ENCODE peak calls at places on chromosomes 1 and 21, in four cellular contexts. A, X, W and R are unnamed samples.

GRCh38 chr1:15424146-15424667 is 14.0 kb upstream of the CTRC start:
- DNase-seq in A (no peak), X (no peak), W (no peak), R (peak)

GRCh38 chr1:46131727-46132528 is 501 bp downstream of the PIK3R3 start:
- DNase-seq in A (peak), X (no peak), W (peak), R (peak)

GRCh38 chr1:40047769-40048168 is 7.2 kb downstream of the CAP1 start:
- DNase-seq in A (no peak), X (no peak), W (no peak), R (no peak)

GRCh38 chr1:197042676-197043341 is 24.3 kb downstream of the F13B start:
- DNase-seq in A (no peak), X (no peak), W (no peak), R (no peak)

GRCh38 chr1:171226757-171227370 is 21.4 kb upstream of the FMO1 start:
- DNase-seq in A (peak), X (peak), W (no peak), R (peak)

GRCh38 chr1:117147856-117148588 is 26.5 kb upstream of the TRIM45 start:
- DNase-seq in A (no peak), X (peak), W (no peak), R (no peak)

GRCh38 chr1:194184402-194184801 is 998.0 kb upstream of the B3GALT2 start:
- DNase-seq in A (no peak), X (no peak), W (no peak), R (no peak)

GRCh38 chr1:116496898-116497297 is 73.9 kb downstream of the CD58 start:
- DNase-seq in A (no peak), X (no peak), W (no peak), R (no peak)

GRCh38 chr1:151711940-151712339 is 4.7 kb downstream of the CELF3 start:
- DNase-seq in A (no peak), X (no peak), W (no peak), R (no peak)

GRCh38 chr1:203506821-203507220 is 12.9 kb downstream of the OPTC start:
- DNase-seq in A (no peak), X (no peak), W (no peak), R (no peak)

GRCh38 chr21:44547656-44548331 is 3.5 kb downstream of the KRTAP10-2 start:
- DNase-seq in A (no peak), X (no peak), W (no peak), R (no peak)

GRCh38 chr21:36209626-36210171 is 53.1 kb downstream of the DOP1B start:
- DNase-seq in A (no peak), X (no peak), W (no peak), R (peak)

GRCh38 chr1:20366766-20367602 is 76.3 kb downstream of the VWA5B1 start:
- DNase-seq in A (no peak), X (peak), W (no peak), R (no peak)

GRCh38 chr1:95233737-95234493 is at the start of gene RWDD3:
- DNase-seq in A (peak), X (peak), W (peak), R (peak)

GRCh38 chr21:45874716-45875415 is 106.7 kb upstream of the COL6A1 start:
- DNase-seq in A (no peak), X (no peak), W (peak), R (no peak)

GRCh38 chr21:21434944-21435343 is 436.7 kb downstream of the NCAM2 start:
- DNase-seq in A (no peak), X (no peak), W (no peak), R (no peak)

GRCh38 chr1:98325646-98326441 is 335.7 kb upstream of the SNX7 start:
- DNase-seq in A (no peak), X (no peak), W (peak), R (no peak)

GRCh38 chr1:205232122-205232820 is 4.5 kb downstream of the TMCC2 start:
- DNase-seq in A (no peak), X (no peak), W (no peak), R (no peak)

GRCh38 chr1:26994020-26994745 is 691 bp downstream of the TRNP1 start:
- DNase-seq in A (no peak), X (no peak), W (no peak), R (no peak)

GRCh38 chr1:45018599-45019230 is 6.7 kb downstream of the UROD start:
- DNase-seq in A (peak), X (peak), W (no peak), R (peak)

GRCh38 chr1:4172659-4173599 is 272.9 kb upstream of the C1orf174 start:
- DNase-seq in A (no peak), X (peak), W (peak), R (no peak)

GRCh38 chr21:38244885-38245869 is 11.6 kb upstream of the KCNJ15 start:
- DNase-seq in A (no peak), X (peak), W (no peak), R (no peak)

GRCh38 chr1:94205639-94206038 is 31.7 kb downstream of the ARHGAP29 start:
- DNase-seq in A (no peak), X (no peak), W (no peak), R (no peak)

GRCh38 chr1:30840904-30841598 is 67.5 kb downstream of the SDC3 start:
- DNase-seq in A (peak), X (no peak), W (no peak), R (no peak)

GRCh38 chr1:96236156-96236739 is 485.3 kb upstream of the PTBP2 start:
- DNase-seq in A (peak), X (peak), W (no peak), R (peak)

GRCh38 chr1:232352956-232353355 is 277.0 kb downstream of the SIPA1L2 start:
- DNase-seq in A (no peak), X (no peak), W (no peak), R (no peak)

GRCh38 chr1:53575948-53576305 is 116.7 kb downstream of the DMRTB1 start:
- DNase-seq in A (no peak), X (no peak), W (peak), R (no peak)

GRCh38 chr1:91844862-91845528 is 41.0 kb downstream of the TGFBR3 start:
- DNase-seq in A (peak), X (peak), W (peak), R (no peak)

GRCh38 chr21:36698160-36699025 is 522 bp upstream of the SIM2 start:
- DNase-seq in A (no peak), X (peak), W (no peak), R (no peak)

GRCh38 chr1:38475624-38476005 is 384.0 kb downstream of the RRAGC start:
- DNase-seq in A (no peak), X (no peak), W (no peak), R (no peak)

GRCh38 chr1:196464545-196464944 is 143.7 kb downstream of the KCNT2 start:
- DNase-seq in A (no peak), X (no peak), W (no peak), R (no peak)

GRCh38 chr1:15282038-15282437 is 35.0 kb downstream of the FHAD1 start:
- DNase-seq in A (no peak), X (no peak), W (no peak), R (no peak)

GRCh38 chr1:225963735-225964530 is 22.9 kb upstream of the LEFTY2 start:
- DNase-seq in A (no peak), X (no peak), W (peak), R (no peak)

GRCh38 chr21:20882462-20883415 is 115.5 kb upstream of the NCAM2 start:
- DNase-seq in A (peak), X (no peak), W (no peak), R (peak)

DNA sequence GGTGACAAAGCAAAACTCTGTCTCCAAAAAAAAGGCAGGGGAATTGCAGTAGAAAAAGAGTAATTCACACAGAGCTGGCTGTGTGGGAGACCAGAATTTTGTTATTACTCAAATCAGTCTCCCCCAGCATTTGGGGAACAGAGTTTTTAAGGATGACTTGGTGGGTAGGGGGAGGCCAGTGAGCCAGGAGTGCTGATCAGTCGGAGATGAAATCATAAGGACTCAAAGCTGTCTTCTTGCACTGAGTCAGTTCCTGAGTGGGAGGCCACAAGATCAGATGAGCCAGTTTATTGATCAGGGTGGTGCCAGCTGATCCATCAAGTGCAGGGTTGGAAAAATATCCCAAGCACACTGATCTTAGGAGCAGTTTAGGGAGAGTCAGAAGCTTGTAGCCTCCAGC is 23.7 kb upstream of the EDARADD start:
- DNase-seq in A (no peak), X (no peak), W (no peak), R (no peak)
- TF ChIP-seq POLR2A in A (no peak), X (no peak), W (no peak), R (no peak)

DNA sequence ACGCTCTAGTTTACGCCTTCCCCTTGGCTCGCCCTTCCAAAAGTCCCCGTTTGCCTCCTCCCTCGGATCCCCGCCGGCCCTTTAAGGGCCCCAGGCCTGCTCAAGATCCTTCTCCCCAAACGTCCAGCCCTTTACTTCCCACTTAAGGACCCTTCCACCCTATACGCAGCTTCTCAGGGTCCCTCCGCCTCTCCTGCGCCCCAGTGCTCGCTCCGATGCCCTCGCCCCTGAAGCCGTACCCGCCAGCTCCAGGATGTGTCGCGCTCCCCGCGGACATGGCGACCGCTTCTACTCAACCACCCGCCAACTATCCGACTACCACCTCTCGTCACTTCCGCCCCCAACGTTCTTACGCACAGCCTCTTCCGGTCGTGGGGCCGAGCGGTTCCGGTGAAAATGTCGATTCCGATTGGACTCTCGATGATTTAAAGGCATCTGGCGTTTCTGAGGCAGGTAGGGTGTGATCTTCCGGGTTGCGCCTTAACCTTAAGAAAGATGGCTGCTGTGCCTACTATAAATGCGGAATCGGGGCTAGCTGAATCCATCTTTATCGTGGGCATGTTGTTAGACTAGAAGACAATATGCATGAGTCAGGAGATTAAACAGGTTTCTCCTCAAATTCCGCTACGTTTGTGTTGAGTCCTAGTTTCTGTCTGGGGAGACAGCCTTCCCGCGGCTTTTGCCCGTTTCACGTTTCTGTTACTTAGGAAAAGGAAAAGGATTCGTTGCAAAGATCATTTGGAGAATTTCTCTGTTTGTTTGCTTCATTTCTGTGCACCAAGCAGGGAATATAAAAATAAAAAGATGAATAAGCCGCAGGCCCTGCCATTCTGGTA is at the start of gene KHDC4:
- DNase-seq in A (peak), X (peak), W (peak), R (peak)
- TF ChIP-seq POLR2A in A (peak), X (peak), W (peak), R (peak)

GRCh38 chr21:42839271-42840231 is 39.8 kb downstream of the WDR4 start:
- DNase-seq in A (peak), X (no peak), W (no peak), R (no peak)
- TF ChIP-seq POLR2A in A (no peak), X (no peak), W (no peak), R (no peak)

DNA sequence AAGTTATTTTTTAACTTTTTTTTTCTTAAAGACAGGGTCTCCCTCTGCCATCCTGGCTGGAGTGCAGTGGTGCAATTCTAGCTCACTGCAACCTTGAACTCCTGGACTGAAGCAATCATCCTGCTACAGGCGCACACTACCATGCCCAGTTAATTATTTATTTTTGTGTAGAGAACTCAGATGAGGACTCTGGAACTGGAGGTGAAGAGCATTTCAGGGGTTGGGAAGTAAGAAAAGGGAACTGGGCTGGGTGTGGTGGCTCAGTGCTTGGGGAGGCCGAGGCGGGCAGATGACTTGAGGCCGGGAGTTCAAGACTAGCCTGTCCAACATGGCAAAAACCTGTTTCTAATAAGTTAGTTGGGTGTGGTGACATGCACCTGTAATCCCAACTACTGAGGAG is 28.9 kb downstream of the SLC35F3 start:
- DNase-seq in A (no peak), X (no peak), W (no peak), R (no peak)
- TF ChIP-seq POLR2A in A (no peak), X (no peak), W (no peak), R (no peak)

GRCh38 chr1:244801246-244801645 is 34.2 kb upstream of the COX20 start:
- DNase-seq in A (peak), X (peak), W (no peak), R (peak)

GRCh38 chr1:244800821-244801220 is 34.6 kb upstream of the COX20 start:
- DNase-seq in A (no peak), X (no peak), W (no peak), R (no peak)

GRCh38 chr1:244802041-244802440 is 33.4 kb upstream of the COX20 start:
- DNase-seq in A (no peak), X (no peak), W (no peak), R (no peak)

GRCh38 chr1:244804841-244805240 is 30.6 kb upstream of the COX20 start:
- DNase-seq in A (no peak), X (no peak), W (no peak), R (no peak)

GRCh38 chr1:244802556-244803239 is 32.8 kb upstream of the COX20 start:
- DNase-seq in A (no peak), X (no peak), W (no peak), R (no peak)
- TF ChIP-seq POLR2A in A (no peak), X (no peak), W (no peak), R (no peak)

GRCh38 chr1:201540846-201541735 is 2.2 kb downstream of the NAV1 start:
- DNase-seq in A (no peak), X (no peak), W (no peak), R (no peak)

GRCh38 chr1:201537966-201538617 is 835 bp upstream of the NAV1 start:
- DNase-seq in A (no peak), X (no peak), W (no peak), R (no peak)

GRCh38 chr1:201537467-201537866 is 1.5 kb upstream of the NAV1 start:
- DNase-seq in A (no peak), X (no peak), W (no peak), R (no peak)

GRCh38 chr1:201538618-201539551 is at the start of gene NAV1:
- DNase-seq in A (peak), X (peak), W (peak), R (no peak)

GRCh38 chr1:201539561-201540404 is 856 bp downstream of the NAV1 start:
- DNase-seq in A (no peak), X (no peak), W (peak), R (no peak)
- TF ChIP-seq POLR2A in A (peak), X (no peak), W (no peak), R (no peak)